ENCODE peak calls at places on chromosomes 16 and 17, in seven cellular contexts. R, H, D, G, P, N and M are unnamed samples.
A peak's percentile ranks its signal among the peaks of the same experiment; 100 is the strongest.

GRCh38 chr17:29256116-29256515 is 9.5 kb downstream of the CRYBA1 start:
- DNase-seq in R (no peak), H (no peak), D (no peak), G (no peak), P (no peak), N (no peak), M (no peak)

GRCh38 chr17:63445571-63446217 is 412 bp downstream of the CYB561 start:
- DNase-seq in R (no peak), H (peak; percentile 73), D (peak; percentile 66), G (no peak), P (peak; percentile 45), N (no peak), M (peak; percentile 55)

GRCh38 chr17:58153046-58153445 is 4.9 kb downstream of the OR4D1 start:
- DNase-seq in R (peak; percentile 81), H (no peak), D (no peak), G (no peak), P (no peak), N (no peak), M (peak; percentile 89)

GRCh38 chr17:6465206-6466003 is 21.1 kb downstream of the PIMREG start:
- DNase-seq in R (no peak), H (peak; percentile 12), D (no peak), G (no peak), P (no peak), N (no peak), M (no peak)

GRCh38 chr17:3030096-3030495 is 33.3 kb downstream of the OR1D5 start:
- DNase-seq in R (no peak), H (peak; percentile 41), D (peak; percentile 75), G (peak; percentile 87), P (peak; percentile 79), N (no peak), M (no peak)

GRCh38 chr16:87841608-87842208 is 27.6 kb downstream of the SLC7A5 start:
- DNase-seq in R (no peak), H (no peak), D (no peak), G (no peak), P (no peak), N (no peak), M (no peak)

GRCh38 chr17:883586-883962 is 96.0 kb downstream of the NXN start:
- DNase-seq in R (no peak), H (no peak), D (no peak), G (no peak), P (no peak), N (no peak), M (no peak)

GRCh38 chr17:19727466-19728113 is 11.2 kb upstream of the SLC47A2 start:
- DNase-seq in R (no peak), H (peak; percentile 65), D (no peak), G (peak; percentile 89), P (peak; percentile 40), N (peak; percentile 77), M (no peak)

DNA sequence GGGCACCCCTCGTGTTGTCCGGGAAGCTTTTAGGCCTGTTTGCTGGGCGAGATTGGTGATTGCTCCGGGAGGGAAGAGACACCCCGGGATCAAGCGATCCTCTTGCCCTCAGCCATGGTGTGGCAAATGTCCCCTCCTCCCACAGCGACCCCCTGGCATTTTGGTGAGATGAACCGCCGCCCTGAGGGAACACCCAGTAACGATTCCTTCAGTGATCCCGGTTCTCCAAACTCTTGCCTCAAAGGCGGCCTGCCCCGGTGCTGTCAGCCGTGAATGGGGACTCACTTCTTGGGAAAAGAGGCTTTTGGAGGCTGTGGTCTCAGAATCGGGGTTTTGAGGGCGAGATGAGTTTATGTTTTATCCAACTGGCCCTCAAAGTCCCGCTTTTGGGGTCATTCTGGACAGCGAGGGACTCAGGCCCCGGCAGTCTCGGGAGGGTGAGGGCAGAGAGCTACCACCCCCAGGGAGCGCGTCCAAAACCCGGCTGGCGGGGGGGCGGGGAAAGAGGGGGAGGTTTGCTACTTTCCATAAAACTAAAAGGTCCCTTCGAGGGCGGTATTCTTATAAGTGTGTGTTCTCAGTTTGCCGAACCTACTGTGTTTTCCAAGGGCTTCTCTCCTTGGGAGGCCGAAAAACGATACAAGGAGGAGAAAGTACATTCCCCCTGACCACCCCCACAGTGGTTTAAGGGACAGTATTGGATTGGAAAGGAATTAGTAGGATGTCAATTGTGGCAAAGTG is 232.7 kb downstream of the MRTFB start:
- DNase-seq in R (no peak), H (peak; percentile 72), D (no peak), G (no peak), P (no peak), N (no peak), M (no peak)
- H3K4me3 ChIP-seq in R (no peak overlapping the region), H (peak overlapping the region; percentile 98), D (peak overlapping the region; percentile 90), G (peak overlapping the region; percentile 84), P (peak overlapping the region; percentile 91), N (peak overlapping the region; percentile 97), M (no peak overlapping the region)

DNA sequence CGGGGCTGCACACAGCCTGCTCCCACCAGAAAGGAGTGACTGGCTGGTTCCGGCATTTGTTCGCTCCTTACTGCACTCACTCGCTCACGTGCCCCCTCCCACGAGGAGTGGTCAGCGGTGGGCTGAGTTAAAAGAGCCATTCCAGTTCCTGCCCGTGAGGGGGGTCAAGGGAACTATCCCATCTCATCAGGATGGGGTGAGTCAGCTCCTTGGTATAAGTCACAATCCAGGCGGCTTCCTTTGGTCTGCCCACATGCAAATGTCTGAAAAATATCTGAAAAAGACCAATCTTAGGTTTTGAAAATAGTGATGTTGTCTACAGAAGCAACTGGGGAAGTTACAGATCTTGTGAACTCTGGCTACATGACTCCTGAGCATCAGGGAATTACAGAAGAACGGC is 10.0 kb upstream of the TNFSF12 start:
- DNase-seq in R (no peak), H (no peak), D (no peak), G (peak; percentile 28), P (peak; percentile 80), N (no peak), M (no peak)
- H3K4me3 ChIP-seq in R (no peak overlapping the region), H (no peak overlapping the region), D (no peak overlapping the region), G (no peak overlapping the region), P (no peak overlapping the region), N (no peak overlapping the region), M (no peak overlapping the region)

DNA sequence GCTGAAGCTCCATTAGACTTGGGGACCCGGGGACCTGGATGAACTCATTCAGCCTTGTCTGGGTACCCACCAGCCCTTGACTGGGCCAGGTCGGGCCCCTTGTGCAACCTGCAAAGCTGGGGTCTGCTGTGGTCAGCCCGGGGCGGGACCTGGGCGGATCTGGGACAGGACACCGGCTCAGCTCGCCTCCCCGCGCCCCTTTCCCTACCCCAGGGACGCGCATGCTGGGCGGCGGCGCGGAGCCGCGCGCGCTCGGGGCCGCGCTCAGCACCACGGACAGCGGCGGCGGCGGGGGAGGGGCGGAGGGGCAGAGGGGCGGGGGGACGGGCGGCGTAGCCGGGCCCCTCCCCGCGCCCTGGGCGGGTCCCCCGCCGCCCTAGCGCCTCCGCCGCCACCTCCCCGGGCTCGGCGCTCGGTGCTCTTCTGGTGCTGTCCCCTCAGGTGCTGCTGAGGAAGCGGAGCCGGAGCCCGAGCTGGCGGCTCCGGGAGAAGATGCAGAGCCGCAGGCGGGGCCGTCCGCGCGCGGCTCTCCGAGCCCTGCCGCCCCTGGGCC is 7.4 kb downstream of the ACD start:
- DNase-seq in R (no peak), H (peak; percentile 68), D (peak; percentile 37), G (no peak), P (no peak), N (no peak), M (no peak)
- H3K4me3 ChIP-seq in R (no peak overlapping the region), H (peak overlapping the region; percentile 45), D (peak overlapping the region; percentile 68), G (peak overlapping the region; percentile 9), P (peak overlapping the region; percentile 50), N (peak overlapping the region; percentile 24), M (no peak overlapping the region)

GRCh38 chr17:50507871-50508572 is at the start of gene MYCBPAP:
- DNase-seq in R (peak; percentile 78), H (peak; percentile 95), D (peak; percentile 61), G (peak; percentile 68), P (peak; percentile 80), N (no peak), M (peak; percentile 78)
- H3K4me3 ChIP-seq in R (peak within 1 kb of the TSS; percentile 42), H (peak within 1 kb of the TSS; percentile 70), D (peak within 1 kb of the TSS; percentile 63), G (peak within 1 kb of the TSS; percentile 42), P (peak within 1 kb of the TSS; percentile 56), N (peak within 1 kb of the TSS; percentile 55), M (peak within 1 kb of the TSS; percentile 73)

GRCh38 chr16:590875-591200 is 972 bp downstream of the RAB40C start:
- DNase-seq in R (no peak), H (no peak), D (no peak), G (no peak), P (no peak), N (no peak), M (no peak)
- H3K4me3 ChIP-seq in R (peak overlapping the region; percentile 86), H (peak overlapping the region; percentile 73), D (peak overlapping the region; percentile 91), G (peak overlapping the region; percentile 76), P (peak overlapping the region; percentile 86), N (peak overlapping the region; percentile 59), M (peak overlapping the region; percentile 51)

GRCh38 chr16:10878644-10879498 is 1.9 kb downstream of the CIITA start:
- DNase-seq in R (no peak), H (peak; percentile 77), D (peak; percentile 21), G (no peak), P (peak; percentile 20), N (no peak), M (no peak)

GRCh38 chr16:10876799-10877341 is at the start of gene CIITA:
- DNase-seq in R (no peak), H (peak; percentile 86), D (peak; percentile 87), G (peak; percentile 80), P (peak; percentile 90), N (peak; percentile 55), M (peak; percentile 64)

GRCh38 chr16:10877472-10877946 is 507 bp downstream of the CIITA start:
- DNase-seq in R (no peak), H (no peak), D (no peak), G (no peak), P (no peak), N (no peak), M (no peak)

GRCh38 chr16:10879681-10880589 is 2.9 kb downstream of the CIITA start:
- DNase-seq in R (no peak), H (no peak), D (no peak), G (no peak), P (no peak), N (no peak), M (no peak)

DNA sequence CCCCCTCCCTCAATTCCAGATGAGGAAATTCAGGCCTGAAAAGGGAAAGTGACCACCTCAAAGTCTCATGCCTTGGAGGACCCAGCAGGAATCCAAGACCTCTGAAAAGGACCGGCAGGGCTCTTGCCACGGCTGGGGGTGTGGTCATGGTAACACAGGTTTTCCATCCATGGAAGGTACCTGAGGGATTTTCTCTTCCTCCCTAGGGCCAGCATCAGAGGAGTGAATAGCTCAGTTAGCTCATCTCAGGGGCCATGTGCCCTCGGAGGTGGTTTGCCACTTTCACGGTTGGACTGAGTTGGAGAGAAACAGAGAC is 1.3 kb downstream of the CIITA start:
- DNase-seq in R (no peak), H (no peak), D (no peak), G (no peak), P (no peak), N (no peak), M (no peak)
- H3K4me3 ChIP-seq in R (no peak overlapping the region), H (peak overlapping the region; percentile 69), D (peak overlapping the region; percentile 66), G (no peak overlapping the region), P (peak overlapping the region; percentile 75), N (peak overlapping the region; percentile 60), M (peak overlapping the region; percentile 91)